ENCODE peak calls at places on chromosomes 5 and 9, in ten cellular contexts. J, Y, L, M, S, W, E, Q, R and H are unnamed samples.

GRCh38 chr9:91214867-91215266 is 146.9 kb downstream of the AUH start:
- DNase-seq in J (no peak), Y (no peak), L (no peak), M (no peak), S (no peak), W (no peak), E (no peak), Q (no peak), R (no peak), H (no peak)

GRCh38 chr5:180156141-180156540 is 52.9 kb downstream of the RASGEF1C start:
- DNase-seq in J (no peak), Y (no peak), L (no peak), M (no peak), S (peak), W (no peak), E (no peak), Q (no peak), R (no peak), H (peak)

GRCh38 chr5:83837261-83837894 is 116.7 kb upstream of the HAPLN1 start:
- DNase-seq in J (no peak), Y (no peak), L (no peak), M (no peak), S (no peak), W (no peak), E (no peak), Q (no peak), R (no peak), H (no peak)

GRCh38 chr5:147751-148150 is 43.5 kb upstream of the LRRC14B start:
- DNase-seq in J (no peak), Y (no peak), L (no peak), M (no peak), S (no peak), W (no peak), E (no peak), Q (peak), R (no peak), H (no peak)

GRCh38 chr5:179267071-179267670 is 78.1 kb downstream of the ADAMTS2 start:
- DNase-seq in J (no peak), Y (no peak), L (peak), M (no peak), S (no peak), W (no peak), E (no peak), Q (no peak), R (peak), H (peak)

GRCh38 chr5:8611067-8611466 is 742.1 kb downstream of the MTRR start:
- DNase-seq in J (no peak), Y (no peak), L (no peak), M (no peak), S (no peak), W (no peak), E (no peak), Q (no peak), R (no peak), H (no peak)

GRCh38 chr9:128819716-128820664 is 1.7 kb downstream of the ENDOG start:
- DNase-seq in J (no peak), Y (no peak), L (no peak), M (peak), S (no peak), W (no peak), E (no peak), Q (peak), R (peak), H (no peak)

GRCh38 chr5:105821800-105822199 is 1848.9 kb downstream of the EFNA5 start:
- DNase-seq in J (no peak), Y (no peak), L (no peak), M (no peak), S (no peak), W (no peak), E (no peak), Q (no peak), R (no peak), H (no peak)

GRCh38 chr9:114287763-114288232 is 35.1 kb upstream of the ORM1 start:
- DNase-seq in J (no peak), Y (no peak), L (peak), M (no peak), S (no peak), W (no peak), E (no peak), Q (no peak), R (peak), H (peak)

GRCh38 chr9:129560849-129561248 is 60.1 kb downstream of the C9orf50 start:
- DNase-seq in J (no peak), Y (no peak), L (no peak), M (no peak), S (no peak), W (no peak), E (no peak), Q (peak), R (no peak), H (no peak)

GRCh38 chr9:76116913-76117312 is 226.4 kb downstream of the PCSK5 start:
- DNase-seq in J (no peak), Y (peak), L (no peak), M (no peak), S (no peak), W (no peak), E (no peak), Q (no peak), R (no peak), H (no peak)

GRCh38 chr5:73228052-73228451 is 55.1 kb downstream of the TMEM174 start:
- DNase-seq in J (no peak), Y (no peak), L (no peak), M (no peak), S (no peak), W (no peak), E (no peak), Q (no peak), R (no peak), H (no peak)

GRCh38 chr5:82494942-82495341 is 216.8 kb upstream of the RPS23 start:
- DNase-seq in J (no peak), Y (peak), L (no peak), M (peak), S (no peak), W (peak), E (no peak), Q (peak), R (no peak), H (no peak)

GRCh38 chr9:96417610-96418073 is 528 bp downstream of the ZNF367 start:
- DNase-seq in J (no peak), Y (no peak), L (peak), M (no peak), S (no peak), W (no peak), E (no peak), Q (no peak), R (no peak), H (peak)

GRCh38 chr5:17381926-17382325 is 116.1 kb upstream of the TAF11L2 start:
- DNase-seq in J (peak), Y (no peak), L (no peak), M (no peak), S (no peak), W (no peak), E (no peak), Q (no peak), R (no peak), H (no peak)

GRCh38 chr5:157459715-157460599 is at the start of gene NIPAL4:
- DNase-seq in J (no peak), Y (no peak), L (no peak), M (peak), S (peak), W (no peak), E (no peak), Q (peak), R (no peak), H (no peak)

GRCh38 chr5:119332978-119333401 is 22.8 kb upstream of the TNFAIP8 start:
- DNase-seq in J (no peak), Y (peak), L (no peak), M (no peak), S (no peak), W (no peak), E (no peak), Q (no peak), R (no peak), H (no peak)

GRCh38 chr5:146193291-146193690 is 10.1 kb upstream of the RBM27 start:
- DNase-seq in J (no peak), Y (peak), L (no peak), M (peak), S (no peak), W (no peak), E (no peak), Q (peak), R (no peak), H (no peak)

GRCh38 chr5:15594922-15595568 is 95.1 kb downstream of the FBXL7 start:
- DNase-seq in J (no peak), Y (no peak), L (no peak), M (peak), S (no peak), W (no peak), E (no peak), Q (peak), R (no peak), H (no peak)

GRCh38 chr5:159330131-159330530 is at the start of gene IL12B:
- DNase-seq in J (no peak), Y (peak), L (no peak), M (no peak), S (no peak), W (no peak), E (no peak), Q (no peak), R (no peak), H (no peak)

GRCh38 chr5:168916266-168916665 is 337.1 kb upstream of the PANK3 start:
- DNase-seq in J (no peak), Y (no peak), L (peak), M (peak), S (peak), W (peak), E (no peak), Q (no peak), R (peak), H (peak)

GRCh38 chr5:8491254-8491653 is 622.3 kb downstream of the MTRR start:
- DNase-seq in J (no peak), Y (no peak), L (no peak), M (no peak), S (no peak), W (no peak), E (no peak), Q (peak), R (no peak), H (no peak)

GRCh38 chr9:99253772-99254431 is 31.8 kb downstream of the SEC61B start:
- DNase-seq in J (no peak), Y (no peak), L (no peak), M (no peak), S (no peak), W (no peak), E (peak), Q (no peak), R (no peak), H (no peak)

GRCh38 chr5:120516799-120517198 is 52.7 kb downstream of the PRR16 start:
- DNase-seq in J (no peak), Y (no peak), L (no peak), M (no peak), S (no peak), W (no peak), E (no peak), Q (peak), R (no peak), H (no peak)

GRCh38 chr5:74673011-74673790 is 11.8 kb upstream of the HEXB start:
- DNase-seq in J (no peak), Y (peak), L (no peak), M (peak), S (no peak), W (no peak), E (no peak), Q (peak), R (peak), H (no peak)

GRCh38 chr5:135012951-135013391 is 21.1 kb downstream of the PITX1 start:
- DNase-seq in J (no peak), Y (no peak), L (no peak), M (no peak), S (no peak), W (no peak), E (no peak), Q (no peak), R (no peak), H (peak)

GRCh38 chr9:121288874-121289553 is 21.1 kb downstream of the GSN start:
- DNase-seq in J (peak), Y (peak), L (peak), M (peak), S (peak), W (no peak), E (no peak), Q (peak), R (peak), H (peak)

GRCh38 chr5:177186645-177187044 is 53.1 kb downstream of the NSD1 start:
- DNase-seq in J (no peak), Y (no peak), L (no peak), M (no peak), S (no peak), W (no peak), E (no peak), Q (no peak), R (no peak), H (no peak)

GRCh38 chr9:84852902-84853301 is 183.4 kb downstream of the NTRK2 start:
- DNase-seq in J (no peak), Y (no peak), L (no peak), M (no peak), S (no peak), W (no peak), E (no peak), Q (no peak), R (no peak), H (no peak)

GRCh38 chr5:35899805-35900204 is 38.6 kb downstream of the CAPSL start:
- DNase-seq in J (no peak), Y (no peak), L (no peak), M (no peak), S (no peak), W (no peak), E (no peak), Q (no peak), R (no peak), H (no peak)

GRCh38 chr5:139014726-139015125 is 139.6 kb upstream of the LRRTM2 start:
- DNase-seq in J (no peak), Y (peak), L (peak), M (peak), S (no peak), W (peak), E (no peak), Q (peak), R (no peak), H (no peak)

GRCh38 chr9:129174102-129174723 is 3.8 kb downstream of the IER5L start:
- DNase-seq in J (peak), Y (peak), L (peak), M (peak), S (peak), W (peak), E (peak), Q (peak), R (peak), H (peak)

GRCh38 chr5:80481019-80481893 is 6.6 kb upstream of the FAM151B start:
- DNase-seq in J (no peak), Y (peak), L (peak), M (peak), S (no peak), W (peak), E (no peak), Q (peak), R (no peak), H (no peak)

GRCh38 chr5:132310141-132310834 is 16.1 kb downstream of the SLC22A4 start:
- DNase-seq in J (no peak), Y (no peak), L (no peak), M (no peak), S (no peak), W (no peak), E (no peak), Q (no peak), R (no peak), H (no peak)

GRCh38 chr5:132305420-132305819 is 11.2 kb downstream of the SLC22A4 start:
- DNase-seq in J (no peak), Y (no peak), L (no peak), M (no peak), S (no peak), W (no peak), E (no peak), Q (no peak), R (no peak), H (no peak)

GRCh38 chr5:132313378-132313777 is 19.2 kb downstream of the SLC22A4 start:
- DNase-seq in J (no peak), Y (peak), L (no peak), M (peak), S (no peak), W (peak), E (no peak), Q (peak), R (no peak), H (no peak)

GRCh38 chr5:132309679-132310078 is 15.5 kb downstream of the SLC22A4 start:
- DNase-seq in J (no peak), Y (no peak), L (no peak), M (peak), S (no peak), W (no peak), E (no peak), Q (no peak), R (no peak), H (no peak)

GRCh38 chr5:132308701-132309100 is 14.5 kb downstream of the SLC22A4 start:
- DNase-seq in J (no peak), Y (no peak), L (no peak), M (no peak), S (no peak), W (no peak), E (no peak), Q (no peak), R (no peak), H (no peak)
- H3K4me3 ChIP-seq in J (no peak), Y (no peak), L (no peak), M (no peak), S (no peak), W (no peak), E (no peak), Q (no peak), R (no peak), H (no peak)

GRCh38 chr5:150457112-150457511 is 7.6 kb upstream of the RPS14 start:
- DNase-seq in J (no peak), Y (peak), L (no peak), M (no peak), S (no peak), W (no peak), E (no peak), Q (no peak), R (no peak), H (no peak)

GRCh38 chr5:150461231-150461630 is 11.7 kb upstream of the RPS14 start:
- DNase-seq in J (peak), Y (no peak), L (no peak), M (no peak), S (no peak), W (no peak), E (no peak), Q (no peak), R (no peak), H (no peak)

GRCh38 chr5:150457562-150458240 is 8.2 kb upstream of the RPS14 start:
- DNase-seq in J (no peak), Y (no peak), L (no peak), M (no peak), S (no peak), W (no peak), E (no peak), Q (no peak), R (no peak), H (no peak)

GRCh38 chr5:150460781-150461180 is 11.2 kb upstream of the RPS14 start:
- DNase-seq in J (no peak), Y (no peak), L (no peak), M (no peak), S (no peak), W (no peak), E (no peak), Q (no peak), R (no peak), H (no peak)

DNA sequence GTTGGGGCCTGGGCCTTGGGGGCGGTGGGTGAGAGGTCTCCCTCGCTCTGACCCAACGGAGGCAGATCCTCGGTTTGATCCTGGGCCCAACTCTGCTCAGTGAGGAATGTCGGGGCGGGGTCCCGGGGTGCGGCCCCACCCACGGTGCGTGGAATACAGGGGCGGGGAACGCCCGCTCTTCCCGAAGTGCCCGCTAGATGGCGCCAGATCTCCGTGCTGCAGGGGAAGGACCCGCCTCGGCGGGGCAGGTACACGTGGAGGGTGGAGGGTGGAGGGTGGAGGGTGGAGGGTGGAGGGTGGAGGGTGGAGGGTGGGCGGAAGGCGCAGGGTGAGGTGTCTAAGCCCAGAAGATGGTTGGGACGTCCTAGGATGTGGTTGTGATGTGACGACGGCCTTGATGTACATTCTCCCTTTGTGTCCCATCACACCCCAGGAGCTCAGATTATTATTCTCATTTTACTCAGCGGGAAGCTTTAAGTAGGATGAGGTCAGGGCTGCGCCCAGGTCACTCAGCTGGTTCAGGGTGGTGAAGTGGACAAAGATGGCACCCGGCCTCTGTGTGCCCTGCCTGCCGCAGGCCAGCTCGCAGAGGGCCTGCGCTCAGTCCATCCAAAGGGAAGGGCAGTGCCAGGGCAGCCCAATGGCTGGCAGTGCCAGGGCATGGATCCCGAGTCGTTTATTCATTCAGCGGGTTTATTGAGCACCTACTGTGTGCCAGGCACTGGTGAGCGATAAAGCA is 9.4 kb upstream of the RPS14 start:
- DNase-seq in J (peak), Y (peak), L (peak), M (peak), S (peak), W (peak), E (peak), Q (peak), R (peak), H (peak)
- H3K4me3 ChIP-seq in J (no peak), Y (no peak), L (no peak), M (peak), S (peak), W (no peak), E (no peak), Q (peak), R (peak), H (no peak)

GRCh38 chr5:3187846-3188425 is 407.7 kb upstream of the IRX1 start:
- DNase-seq in J (no peak), Y (no peak), L (no peak), M (no peak), S (no peak), W (no peak), E (no peak), Q (no peak), R (no peak), H (no peak)
- H3K4me3 ChIP-seq in J (no peak), Y (no peak), L (no peak), M (no peak), S (no peak), W (no peak), E (no peak), Q (no peak), R (no peak), H (no peak)

DNA sequence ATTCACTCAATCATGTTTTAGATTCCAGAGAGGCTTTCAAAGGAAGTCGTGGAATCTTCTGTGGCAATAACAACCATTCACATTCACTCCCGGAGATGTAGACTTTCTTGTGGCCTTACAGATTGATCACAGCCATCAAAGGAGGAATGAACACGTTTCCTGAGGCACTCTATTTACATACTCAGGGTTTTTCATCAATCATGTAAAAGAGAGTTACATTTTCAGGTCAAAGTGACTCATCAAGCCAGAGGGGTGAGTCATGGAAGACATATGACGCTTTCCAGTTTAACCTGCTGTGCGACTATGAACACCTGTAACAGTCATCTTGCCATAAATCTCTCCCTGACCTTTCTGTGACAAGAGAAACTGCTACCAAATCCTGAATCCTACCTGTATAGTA is 39.3 kb upstream of the RAD23B start:
- DNase-seq in J (no peak), Y (peak), L (peak), M (peak), S (no peak), W (peak), E (no peak), Q (peak), R (no peak), H (no peak)
- H3K4me3 ChIP-seq in J (no peak), Y (no peak), L (no peak), M (no peak), S (no peak), W (no peak), E (no peak), Q (no peak), R (no peak), H (no peak)

DNA sequence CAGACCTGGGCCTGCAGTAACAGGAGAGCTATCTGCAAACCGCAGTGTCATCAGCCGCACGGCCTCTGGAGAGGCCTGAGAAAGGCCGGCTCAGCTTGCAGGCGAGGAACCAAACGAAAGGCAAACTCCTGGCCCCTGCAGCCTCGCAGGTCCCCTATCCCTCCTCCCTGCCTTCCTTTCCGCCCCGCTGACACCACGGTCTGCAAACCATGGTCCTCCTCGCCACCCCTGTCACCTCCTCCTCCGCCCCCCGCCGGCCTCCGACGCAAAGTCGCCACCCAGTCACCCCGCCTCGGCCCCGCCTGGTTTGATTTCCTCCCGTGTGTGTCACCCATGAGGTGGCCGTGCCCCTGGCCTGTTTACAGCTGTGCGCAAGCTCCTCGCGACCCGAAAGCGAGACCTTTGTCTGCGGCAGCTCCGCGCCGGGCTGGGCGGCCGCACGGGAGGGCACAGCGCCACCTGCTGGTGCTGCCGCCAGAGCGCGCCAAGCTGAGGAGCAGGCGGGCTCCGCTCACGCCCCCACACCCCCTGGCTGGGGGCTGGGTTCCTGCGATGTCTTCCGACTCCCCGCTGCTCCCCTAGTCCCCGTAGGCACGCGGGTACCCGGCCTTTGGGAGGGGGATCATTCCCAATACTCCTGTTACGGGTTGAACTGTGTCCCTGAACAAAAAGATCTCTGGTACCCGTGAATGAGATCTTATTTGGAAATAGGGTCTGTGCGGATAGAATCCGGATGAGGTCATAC is 19.4 kb downstream of the GBGT1 start:
- DNase-seq in J (peak), Y (no peak), L (peak), M (peak), S (peak), W (peak), E (peak), Q (peak), R (peak), H (no peak)
- H3K4me3 ChIP-seq in J (peak), Y (peak), L (no peak), M (peak), S (peak), W (peak), E (peak), Q (peak), R (peak), H (peak)